ENCODE peak calls at places on chromosomes 4 and X, in four cellular contexts. D, P, E and V are unnamed samples.

GRCh38 chr4:183698909-183699308 is 39.8 kb downstream of the TRAPPC11 start:
- DNase-seq in D (no peak), P (no peak), E (no peak), V (no peak)

GRCh38 chr4:148056879-148057278 is 325.0 kb downstream of the ARHGAP10 start:
- DNase-seq in D (peak), P (peak), E (no peak), V (peak)

GRCh38 chr4:184932343-184932742 is 85.9 kb upstream of the HELT start:
- DNase-seq in E (no peak), P (no peak), D (no peak), V (no peak)

GRCh38 chrX:12013220-12013619 is 125.1 kb upstream of the FRMPD4 start:
- DNase-seq in D (no peak), E (no peak), P (peak), V (no peak)

GRCh38 chrX:129646721-129647587 is 7.8 kb downstream of the APLN start:
- DNase-seq in D (no peak), E (no peak), P (no peak), V (peak)

GRCh38 chrX:108199691-108200090 is 108.1 kb downstream of the ATG4A start:
- DNase-seq in P (peak), E (peak), D (no peak), V (no peak)

GRCh38 chr4:111228874-111229273 is 606.0 kb upstream of the PITX2 start:
- DNase-seq in P (no peak), E (no peak), D (no peak), V (no peak)

GRCh38 chrX:45632506-45632905 is 431.8 kb upstream of the DIPK2B start:
- DNase-seq in P (no peak), D (no peak), E (peak), V (peak)

GRCh38 chr4:155604718-155605601 is 61.7 kb upstream of the GUCY1A1 start:
- DNase-seq in E (no peak), D (no peak), P (peak), V (no peak)

GRCh38 chrX:25020391-25021131 is 4.8 kb upstream of the ARX start:
- DNase-seq in P (no peak), D (peak), E (peak), V (peak)

GRCh38 chrX:16807976-16808542 is 21.8 kb downstream of the TXLNG start:
- DNase-seq in D (no peak), E (no peak), P (peak), V (no peak)

GRCh38 chr4:119244344-119244743 is 31.8 kb downstream of the USP53 start:
- DNase-seq in D (no peak), P (no peak), E (no peak), V (no peak)